ENCODE peak calls at places on chromosomes 11 and 22, in eight cellular contexts. I, K, P, U, N, R, O and W are unnamed samples.
A peak's percentile ranks its signal among the peaks of the same experiment; 100 is the strongest.

GRCh38 chr22:38335077-38335476 is 17.8 kb upstream of the CSNK1E start:
- DNase-seq in I (no peak), K (peak; percentile 46), P (no peak), U (no peak), N (peak; percentile 58), R (no peak), O (peak; percentile 49), W (no peak)

GRCh38 chr11:38950882-38951281 is 2352.8 kb upstream of the RAG2 start:
- DNase-seq in I (no peak), K (no peak), P (no peak), U (no peak), N (no peak), R (no peak), O (no peak), W (no peak)

GRCh38 chr11:72787262-72788104 is 6.4 kb downstream of the STARD10 start:
- DNase-seq in I (no peak), K (no peak), P (peak; percentile 64), U (no peak), N (no peak), R (no peak), O (no peak), W (no peak)

GRCh38 chr22:38202437-38203089 is 769 bp downstream of the MAFF start:
- DNase-seq in I (peak; percentile 69), K (peak; percentile 94), P (peak; percentile 74), U (peak; percentile 94), N (peak; percentile 92), R (peak; percentile 81), O (peak; percentile 92), W (peak; percentile 76)

GRCh38 chr11:65927904-65928397 is 8.7 kb downstream of the DRAP1 start:
- DNase-seq in I (no peak), K (peak; percentile 21), P (peak; percentile 76), U (peak; percentile 55), N (no peak), R (no peak), O (no peak), W (no peak)

GRCh38 chr22:50201191-50202129 is 649 bp downstream of the SELENOO start:
- DNase-seq in I (no peak), K (no peak), P (no peak), U (peak; percentile 62), N (no peak), R (no peak), O (no peak), W (no peak)

GRCh38 chr22:19242699-19243098 is 48.8 kb downstream of the CLTCL1 start:
- DNase-seq in I (no peak), K (no peak), P (no peak), U (no peak), N (no peak), R (no peak), O (no peak), W (no peak)

GRCh38 chr22:29348956-29349355 is 33.5 kb upstream of the RASL10A start:
- DNase-seq in I (no peak), K (no peak), P (no peak), U (no peak), N (no peak), R (no peak), O (no peak), W (no peak)

GRCh38 chr22:46007003-46007847 is 30.3 kb upstream of the WNT7B start:
- DNase-seq in I (no peak), K (peak; percentile 64), P (no peak), U (peak; percentile 69), N (peak; percentile 89), R (no peak), O (peak; percentile 72), W (peak; percentile 53)

GRCh38 chr22:43273902-43274484 is 69.2 kb downstream of the SCUBE1 start:
- DNase-seq in I (no peak), K (peak; percentile 60), P (peak; percentile 31), U (peak; percentile 47), N (peak; percentile 63), R (no peak), O (peak; percentile 46), W (no peak)

GRCh38 chr11:98062714-98063113 is 958.0 kb upstream of the CNTN5 start:
- DNase-seq in I (no peak), K (no peak), P (no peak), U (no peak), N (no peak), R (no peak), O (no peak), W (no peak)

GRCh38 chr11:126025822-126026221 is 36.8 kb downstream of the CDON start:
- DNase-seq in I (no peak), K (no peak), P (no peak), U (no peak), N (no peak), R (no peak), O (no peak), W (no peak)

GRCh38 chr11:114438303-114438702 is 964 bp upstream of the REXO2 start:
- DNase-seq in I (no peak), K (no peak), P (no peak), U (no peak), N (no peak), R (no peak), O (peak; percentile 4), W (no peak)

GRCh38 chr11:114440121-114440860 is 1.0 kb downstream of the REXO2 start:
- DNase-seq in I (no peak), K (peak; percentile 9), P (no peak), U (no peak), N (no peak), R (no peak), O (peak; percentile 29), W (no peak)

GRCh38 chr11:114441921-114442320 is 2.7 kb downstream of the REXO2 start:
- DNase-seq in I (no peak), K (no peak), P (no peak), U (no peak), N (no peak), R (no peak), O (no peak), W (no peak)

GRCh38 chr11:114440971-114441810 is 1.9 kb downstream of the REXO2 start:
- DNase-seq in I (no peak), K (peak; percentile 16), P (no peak), U (no peak), N (no peak), R (no peak), O (no peak), W (no peak)

GRCh38 chr11:114439229-114440120 is at the start of gene REXO2:
- DNase-seq in I (peak; percentile 78), K (peak; percentile 96), P (peak; percentile 89), U (peak; percentile 97), N (peak; percentile 94), R (peak; percentile 83), O (peak; percentile 93), W (peak; percentile 85)
- TF ChIP-seq CTCF in I (no peak), K (peak; percentile 31), P (no peak), U (peak; percentile 15), N (no peak), R (no peak), O (peak; percentile 51), W (no peak)

GRCh38 chr11:104968856-104969776 is 742 bp upstream of the CASP4 start:
- DNase-seq in I (no peak), K (peak; percentile 42), P (no peak), U (no peak), N (peak; percentile 45), R (peak; percentile 8), O (peak; percentile 34), W (no peak)
- TF ChIP-seq CTCF in I (no peak), K (no peak), P (no peak), U (no peak), N (no peak), R (no peak), O (no peak), W (no peak)

DNA sequence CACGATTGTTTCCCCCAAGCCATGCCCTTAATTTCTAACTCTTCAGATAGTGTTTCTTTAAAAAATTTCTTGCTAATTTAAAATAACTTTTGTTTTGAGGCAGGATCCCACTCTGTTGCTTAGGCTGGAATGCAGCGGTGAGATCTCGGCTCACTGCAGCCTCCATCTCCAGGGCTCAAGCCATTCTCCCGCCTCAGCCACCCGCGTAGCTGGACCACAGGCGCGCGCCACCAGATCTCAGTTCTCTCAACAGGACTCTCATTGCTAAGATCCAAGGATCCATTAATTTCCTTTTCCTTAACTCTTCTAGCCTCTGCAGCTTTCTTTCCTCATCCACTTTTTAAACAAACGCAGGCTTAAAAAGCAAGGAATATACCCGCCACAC is 323 bp upstream of the MED17 start:
- DNase-seq in I (no peak), K (no peak), P (peak; percentile 18), U (no peak), N (no peak), R (no peak), O (no peak), W (no peak)
- TF ChIP-seq CTCF in I (no peak), K (no peak), P (no peak), U (no peak), N (no peak), R (no peak), O (no peak), W (no peak)

DNA sequence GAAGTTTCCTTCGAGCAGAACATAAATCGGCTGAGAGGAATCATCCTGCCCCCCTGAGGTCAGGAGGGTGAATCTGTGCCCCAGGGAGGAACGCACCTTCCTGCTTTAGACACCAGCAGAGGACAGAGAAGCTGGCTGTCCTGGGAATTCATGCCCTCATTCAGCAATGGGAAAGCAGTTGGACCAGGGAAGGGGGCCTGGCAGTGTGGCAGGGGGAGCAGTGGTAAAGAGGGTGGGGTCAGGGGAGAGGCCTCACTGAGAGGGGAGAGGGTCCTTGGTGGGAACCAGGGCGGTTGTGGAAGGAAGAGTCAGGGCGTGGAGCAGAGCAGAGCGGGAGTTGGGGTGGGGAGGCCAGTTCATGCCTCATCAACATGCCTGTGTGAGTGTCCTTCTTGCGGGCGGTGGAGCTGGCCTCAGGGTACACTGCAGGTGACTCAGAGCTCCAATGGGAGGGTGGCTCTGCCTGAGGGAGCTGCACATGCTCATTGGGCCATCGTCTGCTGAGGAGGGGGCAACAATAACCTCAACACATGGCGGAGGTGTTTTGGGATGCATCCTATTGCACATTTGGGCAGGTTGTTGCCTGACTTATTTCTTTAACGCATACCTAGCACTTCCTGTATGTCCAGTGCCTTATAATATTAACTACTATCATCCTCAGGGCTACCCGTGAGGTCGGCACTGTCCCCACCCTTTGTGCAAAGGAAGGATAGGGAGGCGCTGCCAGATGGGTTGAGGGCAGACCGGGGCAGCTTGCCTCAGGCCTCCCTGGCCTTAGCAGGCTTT is 23.2 kb downstream of the MED15 start:
- DNase-seq in I (no peak), K (peak; percentile 60), P (no peak), U (no peak), N (peak; percentile 84), R (no peak), O (peak; percentile 83), W (no peak)
- TF ChIP-seq CTCF in I (no peak), K (no peak), P (no peak), U (no peak), N (no peak), R (no peak), O (no peak), W (no peak)

GRCh38 chr22:17234144-17234623 is 14.9 kb upstream of the ADA2 start:
- DNase-seq in I (no peak), K (peak; percentile 18), P (no peak), U (no peak), N (peak; percentile 27), R (no peak), O (no peak), W (no peak)
- TF ChIP-seq CTCF in I (no peak), K (peak; percentile 25), P (no peak), U (no peak), N (no peak), R (no peak), O (no peak), W (no peak)